ENCODE peak calls at places on chromosome 10, in five cellular contexts. U is adrenal gland, S is left lung, P is body of pancreas, Z is neuronal stem cell. H is an unnamed sample.

GRCh38 chr10:3067859-3068179 is 471 bp downstream of the PFKP start:
- DNase-seq in U (no peak), S (no peak), P (no peak), Z (no peak), H (no peak)

GRCh38 chr10:32972929-32973328 is 14.9 kb upstream of the ITGB1 start:
- DNase-seq in U (no peak), S (no peak), P (no peak), Z (no peak), H (no peak)

GRCh38 chr10:133071801-133072595 is 15.7 kb upstream of the ADGRA1 start:
- DNase-seq in U (no peak), S (no peak), P (no peak), Z (no peak), H (no peak)

GRCh38 chr10:31083765-31084184 is 52.1 kb upstream of the ZNF438 start:
- DNase-seq in U (peak; percentile 51), S (no peak), P (peak; percentile 25), Z (no peak), H (peak; percentile 59)

GRCh38 chr10:127338391-127339108 is 142.2 kb upstream of the INSYN2A start:
- DNase-seq in U (no peak), S (no peak), P (no peak), Z (no peak), H (no peak)

GRCh38 chr10:3500408-3500856 is 284.6 kb downstream of the KLF6 start:
- DNase-seq in U (peak; percentile 89), S (no peak), P (peak; percentile 83), Z (peak; percentile 89), H (peak; percentile 83)

GRCh38 chr10:91511549-91512330 is 101.6 kb downstream of the HECTD2 start:
- DNase-seq in U (no peak), S (no peak), P (no peak), Z (no peak), H (no peak)

GRCh38 chr10:96249264-96249663 is 22.1 kb downstream of the BLNK start:
- DNase-seq in U (no peak), S (no peak), P (no peak), Z (no peak), H (no peak)

GRCh38 chr10:1217661-1218060 is 161.5 kb downstream of the WDR37 start:
- DNase-seq in U (no peak), S (no peak), P (no peak), Z (no peak), H (no peak)

GRCh38 chr10:97974526-97975525 is 55.6 kb downstream of the CRTAC1 start:
- DNase-seq in U (no peak), S (peak; percentile 69), P (no peak), Z (peak; percentile 21), H (no peak)

GRCh38 chr10:8133146-8133545 is 78.7 kb downstream of the GATA3 start:
- DNase-seq in U (no peak), S (no peak), P (no peak), Z (no peak), H (no peak)

GRCh38 chr10:90087197-90088007 is 386.0 kb downstream of the KIF20B start:
- DNase-seq in U (no peak), S (no peak), P (no peak), Z (no peak), H (no peak)

GRCh38 chr10:10208156-10208555 is 809.5 kb upstream of the CELF2 start:
- DNase-seq in U (no peak), S (no peak), P (no peak), Z (no peak), H (no peak)

GRCh38 chr10:11260136-11260535 is 242.5 kb downstream of the CELF2 start:
- DNase-seq in U (no peak), S (no peak), P (no peak), Z (no peak), H (peak; percentile 33)

GRCh38 chr10:24446739-24447138 is 237.8 kb downstream of the KIAA1217 start:
- DNase-seq in U (no peak), S (no peak), P (no peak), Z (no peak), H (no peak)

GRCh38 chr10:101011517-101012423 is 12.2 kb downstream of the LZTS2 start:
- DNase-seq in U (no peak), S (no peak), P (no peak), Z (no peak), H (no peak)

GRCh38 chr10:44931621-44932337 is 20.6 kb downstream of the TMEM72 start:
- DNase-seq in U (no peak), S (no peak), P (no peak), Z (no peak), H (no peak)

GRCh38 chr10:47366731-47367460 is 17.2 kb downstream of the ZNF488 start:
- DNase-seq in U (no peak), S (no peak), P (no peak), Z (no peak), H (peak; percentile 2)

GRCh38 chr10:13414855-13415254 is 66.8 kb upstream of the SEPHS1 start:
- DNase-seq in U (peak; percentile 18), S (no peak), P (peak; percentile 61), Z (no peak), H (no peak)

GRCh38 chr10:127462643-127463295 is 86.3 kb upstream of the NPS start:
- DNase-seq in U (no peak), S (no peak), P (no peak), Z (no peak), H (peak; percentile 61)

GRCh38 chr10:88395677-88396076 is 187.4 kb downstream of the RNLS start:
- DNase-seq in U (no peak), S (no peak), P (no peak), Z (no peak), H (no peak)

GRCh38 chr10:24722676-24723385 is 856 bp downstream of the ARHGAP21 start:
- DNase-seq in U (peak; percentile 58), S (peak; percentile 86), P (peak; percentile 57), Z (peak; percentile 60), H (peak; percentile 52)

GRCh38 chr10:126373982-126374381 is 14.3 kb downstream of the ADAM12 start:
- DNase-seq in U (no peak), S (no peak), P (no peak), Z (no peak), H (no peak)

GRCh38 chr10:6328708-6329423 is 126.1 kb downstream of the PFKFB3 start:
- DNase-seq in U (no peak), S (no peak), P (no peak), Z (no peak), H (no peak)

GRCh38 chr10:6333973-6334372 is 131.2 kb downstream of the PFKFB3 start:
- DNase-seq in U (no peak), S (no peak), P (no peak), Z (no peak), H (no peak)

GRCh38 chr10:6337382-6337781 is 134.7 kb downstream of the PFKFB3 start:
- DNase-seq in U (no peak), S (no peak), P (no peak), Z (no peak), H (no peak)

GRCh38 chr10:6336013-6336412 is 133.3 kb downstream of the PFKFB3 start:
- DNase-seq in U (no peak), S (no peak), P (no peak), Z (no peak), H (no peak)

GRCh38 chr10:6333086-6333485 is 130.4 kb downstream of the PFKFB3 start:
- DNase-seq in U (no peak), S (no peak), P (no peak), Z (no peak), H (no peak)
- H3K4me3 ChIP-seq in U (no peak overlapping the region), S (no peak overlapping the region), P (no peak overlapping the region), Z (no peak overlapping the region), H (no peak overlapping the region)

DNA sequence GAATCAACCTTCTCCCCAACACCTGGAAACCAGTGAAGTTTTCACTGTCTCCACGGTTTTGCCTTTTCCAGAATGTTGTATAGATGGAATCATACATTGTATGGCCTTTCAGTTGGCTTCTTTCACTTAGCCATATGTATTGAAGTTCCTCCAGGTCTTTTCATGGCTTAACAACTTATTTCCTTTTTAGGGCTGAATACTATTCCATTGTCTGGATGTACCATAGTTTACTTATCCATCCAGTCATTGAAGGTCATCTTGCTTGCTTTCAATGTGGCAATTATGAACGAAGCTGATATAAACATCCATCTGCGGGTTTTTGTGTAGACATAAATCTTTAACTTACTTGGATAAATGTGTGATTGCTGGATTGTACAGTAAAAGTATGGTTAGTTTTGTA is 69.2 kb upstream of the ZRANB1 start:
- DNase-seq in U (no peak), S (no peak), P (no peak), Z (no peak), H (no peak)
- H3K4me1 ChIP-seq in U (no peaks in the 10 kb centered on the region), S (no peaks in the 10 kb centered on the region), P (no peaks in the 10 kb centered on the region), Z (no peaks in the 10 kb centered on the region), H (no peaks in the 10 kb centered on the region)

GRCh38 chr10:6278519-6279120 is 75.9 kb downstream of the PFKFB3 start:
- DNase-seq in U (no peak), S (no peak), P (no peak), Z (no peak), H (peak; percentile 30)
- H3K4me3 ChIP-seq in U (no peak overlapping the region), S (no peak overlapping the region), P (no peak overlapping the region), Z (no peak overlapping the region), H (no peak overlapping the region)

GRCh38 chr10:5555031-5555510 is 30.3 kb downstream of the CALML3 start:
- DNase-seq in U (no peak), S (peak; percentile 67), P (peak; percentile 11), Z (no peak), H (peak; percentile 45)

GRCh38 chr10:5553400-5554170 is 28.8 kb downstream of the CALML3 start:
- DNase-seq in U (no peak), S (peak; percentile 67), P (peak; percentile 7), Z (no peak), H (no peak)

GRCh38 chr10:5550621-5551530 is 26.1 kb downstream of the CALML3 start:
- DNase-seq in U (no peak), S (peak; percentile 62), P (peak; percentile 9), Z (no peak), H (no peak)

GRCh38 chr10:5551531-5552375 is 27.0 kb downstream of the CALML3 start:
- DNase-seq in U (no peak), S (peak; percentile 40), P (peak; percentile 9), Z (no peak), H (no peak)

DNA sequence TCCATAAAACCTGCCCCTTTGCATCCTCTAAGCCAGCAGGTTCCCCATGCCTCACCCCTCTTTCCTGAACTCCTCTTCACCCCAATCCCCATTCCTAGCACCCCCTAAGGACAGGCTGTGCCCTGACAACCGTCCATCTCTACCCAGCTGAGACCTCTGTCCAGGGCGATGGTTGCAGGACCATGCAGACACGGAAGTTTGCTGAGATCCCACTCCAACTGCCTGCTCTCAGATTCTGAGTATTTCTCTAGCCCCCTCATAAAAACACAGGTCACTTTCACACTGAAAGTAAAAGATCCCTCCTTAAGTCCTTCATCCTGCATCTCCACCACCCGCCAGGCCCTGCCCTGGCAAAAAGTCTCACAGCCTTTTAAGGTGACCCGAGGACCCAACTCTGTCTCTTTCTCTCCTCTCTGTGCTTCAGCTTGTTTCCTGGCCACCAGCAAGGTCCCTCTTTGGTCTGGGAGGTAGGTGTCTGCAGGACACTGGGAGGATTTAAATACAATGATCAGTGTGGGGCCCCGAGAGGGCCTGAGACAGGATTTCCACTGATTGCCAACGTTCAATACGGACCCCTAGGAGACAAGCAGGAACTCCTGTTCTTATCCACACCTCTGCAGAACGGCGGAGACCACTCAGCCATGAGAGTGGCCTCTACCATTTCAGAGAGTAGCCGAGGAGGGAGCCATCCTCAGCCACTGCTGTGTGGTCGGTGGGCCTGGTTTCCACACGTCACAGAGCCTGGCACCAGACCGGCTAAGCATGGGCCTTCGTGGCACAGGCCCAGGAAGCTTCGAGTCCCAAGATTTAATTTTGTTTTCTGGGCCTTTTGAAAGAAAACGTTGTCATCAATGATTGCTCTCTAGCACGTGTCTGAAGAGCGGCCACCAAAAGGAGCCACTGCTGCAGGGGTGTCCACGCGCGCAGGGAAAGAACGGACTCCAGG is 27.9 kb downstream of the CALML3 start:
- DNase-seq in U (no peak), S (peak; percentile 41), P (peak; percentile 8), Z (no peak), H (no peak)
- H3K4me1 ChIP-seq in U (no peaks in the 10 kb centered on the region), S (peaks cover 14% of the 10 kb centered on the region), P (peaks cover 31% of the 10 kb centered on the region), Z (peaks cover 10% of the 10 kb centered on the region), H (peaks cover 33% of the 10 kb centered on the region)